ENCODE peak calls at places on chromosome 17, in four cellular contexts. One of them, this sample, is unnamed. For H3K4me1, the result is how much of the 10 kb centered on the place peaks cover.

GRCh38 chr17:44400226-44400847 is 10.9 kb upstream of the ITGA2B start:
- DNase-seq in left lung: no peak
- DNase-seq in A673: no peak
- DNase-seq in heart right ventricle: no peak
- DNase-seq in this sample: no peak

GRCh38 chr17:15263206-15263579 is 1.9 kb downstream of the PMP22 start:
- DNase-seq in heart right ventricle: peak
- DNase-seq in A673: peak
- DNase-seq in left lung: peak
- DNase-seq in this sample: no peak

GRCh38 chr17:64653325-64653984 is 8.7 kb downstream of the SMURF2 start:
- DNase-seq in left lung: no peak
- DNase-seq in A673: no peak
- DNase-seq in heart right ventricle: no peak
- DNase-seq in this sample: no peak

GRCh38 chr17:63497708-63498483 is 21.0 kb downstream of the ACE start:
- DNase-seq in left lung: no peak
- DNase-seq in A673: peak
- DNase-seq in heart right ventricle: no peak
- DNase-seq in this sample: peak

GRCh38 chr17:59487161-59487873 is 78.1 kb upstream of the DHX40 start:
- DNase-seq in heart right ventricle: no peak
- DNase-seq in left lung: no peak
- DNase-seq in A673: no peak
- DNase-seq in this sample: no peak

GRCh38 chr17:68353121-68353521 is 61.8 kb downstream of the ARSG start:
- DNase-seq in left lung: no peak
- DNase-seq in heart right ventricle: no peak
- DNase-seq in A673: no peak
- DNase-seq in this sample: no peak

GRCh38 chr17:1590031-1590746 is 27.6 kb upstream of the PITPNA start:
- DNase-seq in heart right ventricle: peak
- DNase-seq in left lung: peak
- DNase-seq in A673: peak
- DNase-seq in this sample: peak

GRCh38 chr17:36824678-36825091 is 112.6 kb upstream of the LHX1 start:
- DNase-seq in heart right ventricle: no peak
- DNase-seq in A673: no peak
- DNase-seq in left lung: no peak
- DNase-seq in this sample: no peak

GRCh38 chr17:46839211-46839610 is 12.2 kb upstream of the WNT9B start:
- DNase-seq in A673: no peak
- DNase-seq in left lung: no peak
- DNase-seq in heart right ventricle: no peak
- DNase-seq in this sample: no peak

GRCh38 chr17:64171041-64171440 is 41.1 kb upstream of the ERN1 start:
- DNase-seq in heart right ventricle: no peak
- DNase-seq in left lung: no peak
- DNase-seq in A673: no peak
- DNase-seq in this sample: no peak

GRCh38 chr17:64492481-64493109 is 4.3 kb downstream of the POLG2 start:
- DNase-seq in A673: peak
- DNase-seq in left lung: no peak
- DNase-seq in heart right ventricle: no peak
- DNase-seq in this sample: no peak

GRCh38 chr17:4715071-4715749 is 4.8 kb downstream of the ARRB2 start:
- DNase-seq in left lung: no peak
- DNase-seq in A673: no peak
- DNase-seq in heart right ventricle: no peak
- DNase-seq in this sample: no peak

GRCh38 chr17:32943647-32944191 is 15.8 kb downstream of the TMEM98 start:
- DNase-seq in left lung: no peak
- DNase-seq in A673: no peak
- DNase-seq in heart right ventricle: no peak
- DNase-seq in this sample: no peak

GRCh38 chr17:17024778-17025300 is 17.4 kb upstream of the MPRIP start:
- DNase-seq in left lung: no peak
- DNase-seq in A673: no peak
- DNase-seq in heart right ventricle: peak
- DNase-seq in this sample: peak
- H3K4me1 ChIP-seq in left lung: under half
- H3K4me1 ChIP-seq in A673: under half
- H3K4me1 ChIP-seq in heart right ventricle: under half
- H3K4me1 ChIP-seq in this sample: half or more

GRCh38 chr17:42423766-42424165 is 710 bp upstream of the CAVIN1 start:
- DNase-seq in heart right ventricle: no peak
- DNase-seq in A673: no peak
- DNase-seq in left lung: no peak
- DNase-seq in this sample: no peak
- H3K4me1 ChIP-seq in heart right ventricle: half or more
- H3K4me1 ChIP-seq in A673: under half
- H3K4me1 ChIP-seq in left lung: under half
- H3K4me1 ChIP-seq in this sample: under half

GRCh38 chr17:19264681-19265080 is 27.5 kb downstream of the EPN2 start:
- DNase-seq in heart right ventricle: no peak
- DNase-seq in A673: no peak
- DNase-seq in left lung: no peak
- DNase-seq in this sample: no peak
- H3K4me1 ChIP-seq in heart right ventricle: half or more
- H3K4me1 ChIP-seq in A673: under half
- H3K4me1 ChIP-seq in left lung: under half
- H3K4me1 ChIP-seq in this sample: under half

DNA sequence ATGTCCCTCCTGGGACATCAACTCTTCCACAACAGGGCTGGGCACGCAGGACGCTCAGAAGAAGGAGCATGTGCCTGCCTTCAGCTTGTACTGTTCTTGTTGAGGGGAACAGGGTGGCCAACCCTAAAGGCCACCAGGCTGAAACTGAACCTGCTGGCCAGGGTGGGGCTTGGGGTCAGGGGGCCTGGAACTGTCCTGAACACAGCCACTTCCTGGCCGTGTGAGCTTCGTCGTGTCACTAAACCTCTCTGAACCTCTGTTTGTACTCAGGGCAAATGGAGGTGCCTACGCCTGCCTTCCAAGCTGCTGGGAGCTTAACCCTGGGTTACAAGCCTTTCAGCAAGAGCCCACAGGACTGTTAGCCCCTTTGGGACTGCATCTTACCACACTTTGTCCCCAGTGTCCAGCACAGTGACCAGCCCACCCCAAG is 6.7 kb downstream of the ARHGAP27 start:
- DNase-seq in heart right ventricle: no peak
- DNase-seq in left lung: no peak
- DNase-seq in A673: no peak
- DNase-seq in this sample: no peak
- H3K4me1 ChIP-seq in heart right ventricle: under half
- H3K4me1 ChIP-seq in left lung: under half
- H3K4me1 ChIP-seq in A673: under half
- H3K4me1 ChIP-seq in this sample: under half

GRCh38 chr17:39701012-39701783 is 1.3 kb downstream of the ERBB2 start:
- DNase-seq in left lung: no peak
- DNase-seq in heart right ventricle: no peak
- DNase-seq in A673: no peak
- DNase-seq in this sample: no peak
- H3K4me1 ChIP-seq in left lung: under half
- H3K4me1 ChIP-seq in heart right ventricle: under half
- H3K4me1 ChIP-seq in A673: under half
- H3K4me1 ChIP-seq in this sample: under half

DNA sequence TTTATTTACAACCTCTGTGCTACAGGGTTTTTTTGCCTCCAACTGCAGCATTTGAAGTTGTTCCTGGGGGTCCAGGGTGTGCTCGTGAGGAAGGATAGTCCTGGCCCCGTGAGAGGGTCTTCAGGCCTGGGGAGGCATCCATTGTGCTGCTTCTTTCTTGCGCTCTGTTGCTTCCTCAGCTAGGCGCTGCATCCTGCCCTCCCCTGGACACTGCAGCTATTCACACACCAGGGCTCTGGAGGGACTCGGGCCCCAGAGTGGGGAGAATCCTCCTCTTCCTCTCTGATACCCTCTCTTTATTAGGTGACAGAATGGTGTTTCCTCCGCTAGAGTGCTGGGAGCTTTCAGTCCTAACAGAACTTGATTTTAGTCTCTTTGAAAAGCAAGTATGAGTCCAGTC is 81.3 kb upstream of the ELAC2 start:
- DNase-seq in heart right ventricle: no peak
- DNase-seq in left lung: no peak
- DNase-seq in A673: no peak
- DNase-seq in this sample: no peak
- H3K4me1 ChIP-seq in heart right ventricle: under half
- H3K4me1 ChIP-seq in left lung: under half
- H3K4me1 ChIP-seq in A673: under half
- H3K4me1 ChIP-seq in this sample: under half

GRCh38 chr17:48048321-48049140 is at the start of gene NFE2L1:
- DNase-seq in A673: peak
- DNase-seq in heart right ventricle: peak
- DNase-seq in left lung: peak
- DNase-seq in this sample: peak
- H3K4me1 ChIP-seq in A673: under half
- H3K4me1 ChIP-seq in heart right ventricle: half or more
- H3K4me1 ChIP-seq in left lung: under half
- H3K4me1 ChIP-seq in this sample: half or more

This sample was measured in SJCRH30.